ENCODE peak calls at places on chromosomes 6 and 20, in four cellular contexts. Q is A549, M is HepG2, R is endothelial cell of umbilical vein. E is an unnamed sample.

GRCh38 chr6:63066053-63066704 is 145.1 kb upstream of the FKBP1C start:
- DNase-seq in Q (peak), R (no peak), M (peak), E (peak)

GRCh38 chr6:154329350-154330170 is 27.0 kb downstream of the IPCEF1 start:
- DNase-seq in R (no peak), Q (no peak), M (no peak), E (no peak)

GRCh38 chr20:17498641-17499040 is 32.5 kb downstream of the BFSP1 start:
- DNase-seq in R (no peak), M (no peak), Q (no peak), E (no peak)

GRCh38 chr20:13930246-13930645 is 60.2 kb downstream of the SEL1L2 start:
- DNase-seq in M (no peak), Q (no peak), R (no peak), E (peak)

GRCh38 chr20:438581-439469 is 23.5 kb downstream of the TBC1D20 start:
- DNase-seq in R (peak), Q (no peak), M (no peak), E (no peak)

GRCh38 chr6:80769101-80769500 is 662.6 kb downstream of the BCKDHB start:
- DNase-seq in R (no peak), M (no peak), Q (no peak), E (no peak)

GRCh38 chr6:70680396-70680795 is 12.7 kb downstream of the SMAP1 start:
- DNase-seq in R (peak), M (no peak), Q (no peak), E (no peak)

GRCh38 chr6:89239338-89239737 is 22.2 kb upstream of the GABRR1 start:
- DNase-seq in R (peak), Q (no peak), M (no peak), E (peak)

GRCh38 chr6:169487579-169488205 is 214.1 kb downstream of the WDR27 start:
- DNase-seq in R (no peak), Q (no peak), M (no peak), E (no peak)

GRCh38 chr6:90604546-90604945 is 17.7 kb upstream of the MAP3K7 start:
- DNase-seq in R (no peak), M (no peak), Q (no peak), E (no peak)

GRCh38 chr20:62025832-62026563 is 39.7 kb downstream of the TAF4 start:
- DNase-seq in Q (no peak), M (peak), R (peak), E (peak)

GRCh38 chr6:25186919-25187318 is 92.3 kb upstream of the CARMIL1 start:
- DNase-seq in Q (no peak), R (no peak), M (no peak), E (no peak)

GRCh38 chr6:15490242-15491100 is 172.4 kb downstream of the DTNBP1 start:
- DNase-seq in M (no peak), Q (no peak), R (no peak), E (no peak)

GRCh38 chr20:50014570-50015562 is 32.1 kb downstream of the SNAI1 start:
- DNase-seq in Q (no peak), M (no peak), R (no peak), E (no peak)

GRCh38 chr6:154868143-154868594 is 126.9 kb upstream of the TIAM2 start:
- DNase-seq in M (peak), R (peak), Q (peak), E (peak)

GRCh38 chr20:39633689-39634088 is 671.5 kb downstream of the DHX35 start:
- DNase-seq in R (no peak), Q (no peak), M (no peak), E (no peak)

GRCh38 chr6:87736809-87737540 is 34.9 kb upstream of the AKIRIN2 start:
- DNase-seq in R (no peak), Q (no peak), M (no peak), E (no peak)

GRCh38 chr6:28758046-28758817 is 165.6 kb downstream of the TRIM27 start:
- DNase-seq in M (peak), R (no peak), Q (peak), E (peak)

GRCh38 chr6:30942338-30943060 is 1.7 kb downstream of the MUCL3 start:
- DNase-seq in M (peak), Q (peak), R (peak), E (no peak)

GRCh38 chr6:158939255-158940170 is 60.5 kb downstream of the RSPH3 start:
- DNase-seq in Q (no peak), M (no peak), R (peak), E (peak)

GRCh38 chr6:130888246-130888645 is 61.0 kb downstream of the SMLR1 start:
- DNase-seq in R (peak), Q (no peak), M (no peak), E (no peak)

GRCh38 chr6:9409126-9409525 is 973.8 kb upstream of the SLC35B3 start:
- DNase-seq in Q (no peak), M (no peak), R (no peak), E (no peak)

GRCh38 chr6:169847773-169848380 is 96.5 kb downstream of the ERMARD start:
- DNase-seq in M (no peak), R (no peak), Q (no peak), E (no peak)

GRCh38 chr20:57618091-57618765 is 2.0 kb downstream of the ZBP1 start:
- DNase-seq in R (no peak), M (no peak), Q (peak), E (no peak)

GRCh38 chr20:48612335-48612734 is 215.5 kb downstream of the PREX1 start:
- DNase-seq in M (no peak), R (no peak), Q (no peak), E (no peak)

GRCh38 chr6:141326426-141326825 is 806.3 kb upstream of the GJE1 start:
- DNase-seq in Q (peak), R (peak), M (peak), E (peak)

GRCh38 chr6:149513915-149514314 is 29.1 kb upstream of the ZC3H12D start:
- DNase-seq in Q (no peak), R (no peak), M (no peak), E (peak)

GRCh38 chr20:25478889-25479568 is 71.6 kb downstream of the GINS1 start:
- DNase-seq in Q (no peak), R (no peak), M (no peak), E (no peak)

GRCh38 chr6:108353853-108354252 is 59.0 kb downstream of the AFG1L start:
- DNase-seq in M (no peak), R (no peak), Q (no peak), E (peak)

GRCh38 chr20:7980332-7981046 is 39.1 kb downstream of the TMX4 start:
- DNase-seq in R (peak), Q (peak), M (peak), E (peak)

GRCh38 chr6:134961366-134961765 is 11.5 kb upstream of the ALDH8A1 start:
- DNase-seq in M (no peak), Q (no peak), R (no peak), E (no peak)

GRCh38 chr6:393391-394221 is 2.1 kb downstream of the IRF4 start:
- DNase-seq in M (no peak), Q (no peak), R (no peak), E (no peak)

GRCh38 chr6:389622-390021 is 1.9 kb upstream of the IRF4 start:
- DNase-seq in M (no peak), Q (no peak), R (no peak), E (no peak)

GRCh38 chr6:390914-391558 is 516 bp upstream of the IRF4 start:
- DNase-seq in M (no peak), R (no peak), Q (no peak), E (peak)

GRCh38 chr6:392441-393390 is 1.2 kb downstream of the IRF4 start:
- DNase-seq in Q (no peak), R (no peak), M (no peak), E (no peak)

DNA sequence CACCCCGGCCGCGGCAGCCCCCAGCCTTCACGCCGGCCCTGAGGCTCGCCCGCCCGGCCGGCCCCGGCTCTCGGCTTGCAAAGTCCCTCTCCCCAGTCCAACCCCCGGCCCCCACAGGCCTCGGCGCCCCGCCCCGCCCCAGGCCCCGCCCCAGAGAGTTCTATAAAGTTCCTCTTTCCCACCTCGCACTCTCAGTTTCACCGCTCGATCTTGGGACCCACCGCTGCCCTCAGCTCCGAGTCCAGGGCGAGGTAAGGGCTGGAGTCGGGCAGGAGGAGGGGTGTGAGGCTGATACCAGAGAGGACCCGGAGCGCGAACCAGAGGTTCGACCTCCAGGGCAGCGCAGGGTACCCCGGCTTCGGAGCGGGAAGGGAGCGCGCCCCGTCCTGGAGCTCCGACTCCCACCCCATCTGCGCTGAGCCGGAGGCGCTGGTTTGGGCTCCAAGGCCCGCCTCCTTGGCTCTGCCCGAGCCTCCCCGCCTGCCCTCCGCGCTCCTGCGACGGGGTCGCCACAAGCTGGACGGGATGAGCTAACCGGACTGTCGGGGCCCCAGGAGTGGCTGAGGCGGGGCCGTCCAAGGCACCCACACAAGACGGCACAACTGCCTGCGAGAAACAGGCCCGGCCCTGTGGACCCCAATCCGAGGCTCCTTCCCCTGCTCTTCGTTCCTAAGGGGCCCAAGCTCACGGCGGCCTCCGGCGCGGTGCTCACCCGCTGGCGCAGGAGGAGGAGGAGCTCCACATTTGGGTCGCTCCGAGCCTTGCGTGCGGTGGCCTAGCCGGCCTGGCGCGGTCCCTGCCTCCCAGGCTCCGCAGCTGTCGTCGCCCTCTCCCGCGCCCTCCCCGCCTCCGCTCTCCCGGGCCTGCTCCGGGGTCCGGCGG is at the start of gene IRF4:
- DNase-seq in R (no peak), Q (no peak), M (no peak), E (no peak)
- TF ChIP-seq POLR2A in R (no peak), Q (no peak), M (no peak), E (no peak)

GRCh38 chr6:144284753-144285547 is at the start of gene UTRN:
- DNase-seq in Q (peak), R (peak), M (peak), E (peak)

GRCh38 chr6:144284474-144284752 is 722 bp upstream of the UTRN start:
- DNase-seq in Q (no peak), R (no peak), M (no peak), E (no peak)

GRCh38 chr6:144285798-144286502 is 815 bp downstream of the UTRN start:
- DNase-seq in M (peak), R (peak), Q (peak), E (peak)

GRCh38 chr6:144286503-144287393 is 1.6 kb downstream of the UTRN start:
- DNase-seq in Q (peak), R (peak), M (peak), E (peak)

GRCh38 chr6:144285548-144285797 is 338 bp downstream of the UTRN start:
- DNase-seq in R (no peak), M (no peak), Q (peak), E (no peak)
- TF ChIP-seq MYC in R (no peak), M (no peak), Q (no peak), E (no peak)

DNA sequence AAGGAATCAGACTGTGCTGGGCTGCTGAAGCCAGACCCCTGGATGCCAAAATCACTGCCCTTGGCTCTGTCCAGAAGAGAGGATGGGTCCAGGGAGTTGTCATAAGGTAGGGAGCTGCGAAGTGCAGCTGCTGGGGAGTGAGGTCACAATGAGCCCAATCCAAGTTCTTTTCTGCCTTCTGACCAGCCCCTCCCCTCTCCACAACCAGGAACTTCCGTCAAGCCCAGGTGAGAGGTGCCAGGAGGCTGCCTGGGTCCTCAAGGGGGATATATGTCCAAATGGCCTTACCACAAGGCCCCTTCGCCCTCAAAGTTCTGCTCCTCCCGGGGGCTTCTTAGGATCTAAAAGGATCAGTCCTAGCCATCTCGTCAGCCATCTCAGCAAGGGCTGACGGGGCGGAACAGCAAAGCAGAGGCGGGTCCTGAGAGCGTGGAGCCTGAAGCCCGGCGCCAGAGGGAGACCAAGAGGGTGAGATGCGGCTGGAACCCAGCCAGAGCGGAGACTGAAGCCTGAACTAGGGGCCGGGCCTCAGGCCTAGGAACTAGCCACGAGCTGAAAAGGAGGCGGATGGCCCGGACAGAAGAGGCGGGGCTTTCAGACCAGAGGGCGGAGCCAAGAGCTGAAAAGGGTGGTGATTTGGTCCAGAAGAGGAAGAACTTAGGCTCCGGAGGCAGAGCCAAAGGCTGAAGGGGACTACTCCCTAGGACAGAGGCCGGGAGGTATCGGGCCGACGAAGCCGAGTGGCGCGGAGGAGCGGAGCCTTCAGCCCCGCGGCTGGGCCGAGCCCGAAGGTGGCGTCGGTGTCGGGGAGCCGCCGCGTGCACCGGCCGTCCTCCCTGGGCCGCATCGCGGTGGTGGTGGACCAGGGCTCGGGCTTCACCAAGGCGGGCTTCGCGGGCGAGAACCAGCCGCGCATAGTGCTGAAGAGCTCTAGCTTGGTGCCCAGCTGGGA is at the start of gene ACTL10:
- DNase-seq in R (peak), Q (no peak), M (no peak), E (peak)
- TF ChIP-seq POLR2A in R (peak), Q (no peak), M (no peak), E (peak)

GRCh38 chr6:157224957-157225574 is 98.3 kb downstream of the TMEM242 start:
- DNase-seq in M (no peak), R (no peak), Q (no peak), E (no peak)

GRCh38 chr6:157225575-157225995 is 97.7 kb downstream of the TMEM242 start:
- DNase-seq in M (no peak), Q (no peak), R (no peak), E (no peak)

GRCh38 chr6:157226761-157227160 is 96.6 kb downstream of the TMEM242 start:
- DNase-seq in M (no peak), R (no peak), Q (no peak), E (peak)

GRCh38 chr6:157227202-157228166 is 95.8 kb downstream of the TMEM242 start:
- DNase-seq in M (no peak), Q (no peak), R (peak), E (peak)

GRCh38 chr6:157226026-157226639 is 97.2 kb downstream of the TMEM242 start:
- DNase-seq in M (no peak), Q (no peak), R (peak), E (no peak)
- TF ChIP-seq MYC in M (no peak), Q (no peak), R (no peak), E (no peak)

DNA sequence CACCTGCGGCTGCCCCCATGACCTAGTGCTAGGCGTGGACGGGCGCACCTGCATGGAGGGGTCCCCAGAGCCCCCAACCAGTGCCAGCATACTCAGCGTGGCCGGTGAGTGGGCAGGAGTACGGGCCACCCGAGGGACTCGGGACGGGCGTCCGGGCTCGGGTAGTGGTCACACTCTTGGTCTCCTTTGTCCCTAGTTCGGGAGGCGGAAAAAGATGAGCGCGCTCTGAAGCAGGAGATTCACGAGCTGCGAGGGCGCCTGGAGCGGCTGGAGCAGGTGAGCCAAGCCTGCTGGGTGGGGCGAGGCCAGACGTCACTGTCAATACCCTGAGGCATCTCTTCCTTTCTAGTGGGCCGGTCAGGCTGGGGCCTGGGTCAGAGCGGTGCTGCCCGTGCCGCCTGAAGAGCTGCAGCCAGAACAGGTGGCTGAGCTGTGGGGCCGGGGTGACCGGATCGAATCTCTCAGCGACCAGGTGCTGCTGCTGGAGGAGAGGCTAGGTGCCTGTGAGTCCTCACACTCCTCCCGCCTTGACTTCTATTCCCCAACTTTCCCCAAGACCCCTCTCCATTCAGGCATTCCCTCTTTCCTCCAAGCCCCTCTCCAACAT is 2.9 kb downstream of the EGFL8 start:
- DNase-seq in Q (no peak), M (no peak), R (no peak), E (no peak)
- TF ChIP-seq POLR2A in Q (no peak), M (no peak), R (no peak), E (no peak)

DNA sequence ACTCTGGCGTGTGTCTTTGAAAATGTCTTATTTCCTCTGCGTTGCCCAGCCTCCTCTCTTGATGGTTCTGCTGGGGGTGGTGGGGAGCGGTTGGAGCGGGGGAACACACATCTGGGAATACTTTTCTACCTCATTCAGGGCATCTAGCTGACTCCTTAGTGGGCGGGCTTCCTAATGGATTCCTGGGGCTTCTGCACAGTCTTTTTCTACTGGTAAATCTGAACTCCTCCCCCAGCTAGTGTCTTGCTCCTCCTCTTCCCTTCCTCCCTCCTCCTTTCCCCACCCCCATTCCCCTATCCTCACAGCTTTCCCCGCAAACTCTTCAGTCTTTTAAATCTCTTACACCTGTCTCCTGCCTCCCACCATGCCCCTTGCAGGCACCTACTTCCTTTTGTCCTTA is 74.4 kb downstream of the PRL start:
- DNase-seq in R (no peak), M (no peak), Q (no peak), E (no peak)
- TF ChIP-seq MYC in R (no peak), M (no peak), Q (no peak), E (no peak)

E was measured in NB4.